ENCODE peak calls at places on chromosomes 4 and X, in seven cellular contexts. C is H9, A is neuronal stem cell, B is H1, Q is mesendoderm, O is trophoblast cell, W is mesenchymal stem cell. Z is an unnamed sample.

GRCh38 chrX:9704876-9705465 is 60.7 kb downstream of the GPR143 start:
- DNase-seq in C (no peak), A (no peak), W (no peak), Q (no peak), B (no peak), O (no peak), Z (no peak)

GRCh38 chrX:108199691-108200090 is 108.1 kb downstream of the ATG4A start:
- DNase-seq in W (peak), B (peak), O (peak), C (no peak), Q (peak), A (no peak), Z (peak)

GRCh38 chr4:93788712-93789111 is 39.8 kb upstream of the ATOH1 start:
- DNase-seq in Q (peak), B (no peak), W (peak), O (peak), C (no peak), A (no peak), Z (peak)

GRCh38 chr4:8538076-8538702 is 42.0 kb upstream of the GPR78 start:
- DNase-seq in A (no peak), B (no peak), Q (no peak), O (no peak), W (no peak), C (no peak), Z (no peak)

GRCh38 chr4:66160606-66161005 is 490.3 kb upstream of the EPHA5 start:
- DNase-seq in W (peak), A (no peak), B (no peak), Q (no peak), O (no peak), C (no peak), Z (no peak)

GRCh38 chr4:185719493-185719843 is 92.5 kb downstream of the SORBS2 start:
- DNase-seq in A (no peak), O (no peak), Q (no peak), B (no peak), C (no peak), W (no peak), Z (no peak)

GRCh38 chr4:38449506-38450174 is 214.4 kb upstream of the KLF3 start:
- DNase-seq in A (no peak), O (peak), W (no peak), C (peak), B (no peak), Q (peak), Z (peak)

GRCh38 chr4:108851346-108851745 is 88.5 kb upstream of the ETNPPL start:
- DNase-seq in O (no peak), A (no peak), B (no peak), C (no peak), W (no peak), Q (no peak), Z (peak)

GRCh38 chr4:144179152-144179739 is 38.7 kb upstream of the GYPA start:
- DNase-seq in Q (peak), W (no peak), O (peak), A (no peak), C (no peak), B (no peak), Z (no peak)

GRCh38 chrX:13319953-13320352 is at the start of gene ATXN3L:
- DNase-seq in C (no peak), O (no peak), A (no peak), W (no peak), B (no peak), Q (no peak), Z (no peak)

GRCh38 chr4:149465941-149466340 is 349.7 kb downstream of the IQCM start:
- DNase-seq in B (no peak), Q (no peak), A (no peak), O (peak), W (no peak), C (no peak), Z (peak)

GRCh38 chr4:90950385-90950841 is 823.2 kb downstream of the CCSER1 start:
- DNase-seq in W (peak), A (no peak), C (no peak), Q (peak), O (no peak), B (no peak), Z (no peak)

GRCh38 chr4:20603671-20604313 is 96.5 kb upstream of the PACRGL start:
- DNase-seq in Q (no peak), B (no peak), W (peak), O (peak), A (no peak), C (no peak), Z (peak)

GRCh38 chr4:122772311-122772710 is 39.8 kb downstream of the BBS12 start:
- DNase-seq in B (no peak), O (no peak), W (no peak), Q (no peak), A (no peak), C (no peak), Z (peak)

GRCh38 chrX:105999294-105999693 is 39.2 kb downstream of the SERPINA7 start:
- DNase-seq in B (no peak), A (no peak), W (no peak), O (peak), C (no peak), Q (no peak), Z (no peak)

GRCh38 chrX:151478052-151478451 is 81.0 kb downstream of the VMA21 start:
- DNase-seq in O (no peak), C (no peak), B (no peak), W (no peak), A (no peak), Q (no peak), Z (no peak)

GRCh38 chr4:153451931-153452660 is 14.1 kb upstream of the TMEM131L start:
- DNase-seq in B (peak), Q (peak), A (no peak), C (peak), W (peak), O (no peak), Z (no peak)

DNA sequence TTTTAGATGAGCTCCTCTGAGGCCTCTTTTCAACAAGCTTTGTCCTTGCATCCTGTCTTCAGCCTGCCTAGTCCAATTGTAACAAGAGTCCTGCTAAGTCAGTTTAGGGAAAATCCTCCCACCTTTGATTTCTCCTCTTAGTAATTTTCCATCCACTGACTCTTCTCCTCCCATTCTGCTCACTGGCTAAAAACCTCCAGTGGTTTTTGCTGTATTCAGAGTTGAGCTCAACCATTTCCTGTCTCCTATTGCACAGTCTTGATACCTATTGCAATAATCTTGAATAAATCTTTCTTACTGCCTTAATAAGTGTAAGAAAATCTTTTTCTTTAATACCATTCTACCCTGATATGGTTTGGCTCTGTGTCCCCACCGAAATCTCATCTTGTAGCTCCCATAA is 117.8 kb upstream of the ENPP6 start:
- DNase-seq in B (no peak), W (no peak), C (no peak), O (no peak), Q (no peak), A (no peak), Z (peak)
- H2BK120ac ChIP-seq in B (no peak), W (no peak), C (no peak), O (no peak), Q (no peak), A (no peak), Z (no peak)

GRCh38 chr4:1154523-1155182 is 17.7 kb downstream of the SPON2 start:
- DNase-seq in O (no peak), A (no peak), Q (no peak), W (peak), B (no peak), C (no peak), Z (peak)
- H3K4me2 ChIP-seq in O (no peak), A (no peak), Q (no peak), W (no peak), B (no peak), C (no peak), Z (no peak)

GRCh38 chr4:71692198-71692597 is 91.7 kb downstream of the GC start:
- DNase-seq in Q (no peak), B (no peak), W (no peak), A (no peak), O (no peak), C (no peak), Z (no peak)

GRCh38 chr4:71691416-71692073 is 92.3 kb downstream of the GC start:
- DNase-seq in B (no peak), W (no peak), A (no peak), Q (no peak), O (no peak), C (no peak), Z (no peak)

GRCh38 chr4:71697031-71697430 is 86.8 kb downstream of the GC start:
- DNase-seq in A (no peak), Q (peak), B (no peak), C (no peak), O (peak), W (no peak), Z (no peak)

GRCh38 chr4:71692963-71693362 is 90.9 kb downstream of the GC start:
- DNase-seq in C (no peak), Q (no peak), A (no peak), B (no peak), W (no peak), O (no peak), Z (no peak)

GRCh38 chr4:71694946-71695345 is 88.9 kb downstream of the GC start:
- DNase-seq in A (no peak), Q (no peak), W (no peak), O (peak), B (no peak), C (no peak), Z (no peak)
- H2BK120ac ChIP-seq in A (no peak), Q (no peak), W (no peak), O (no peak), B (no peak), C (no peak), Z (no peak)

GRCh38 chrX:11577603-11578002 is 88.1 kb downstream of the ARHGAP6 start:
- DNase-seq in A (no peak), B (no peak), C (no peak), O (no peak), Q (no peak), W (no peak), Z (no peak)
- H3K4me2 ChIP-seq in A (no peak), B (no peak), C (no peak), O (no peak), Q (no peak), W (no peak), Z (no peak)

DNA sequence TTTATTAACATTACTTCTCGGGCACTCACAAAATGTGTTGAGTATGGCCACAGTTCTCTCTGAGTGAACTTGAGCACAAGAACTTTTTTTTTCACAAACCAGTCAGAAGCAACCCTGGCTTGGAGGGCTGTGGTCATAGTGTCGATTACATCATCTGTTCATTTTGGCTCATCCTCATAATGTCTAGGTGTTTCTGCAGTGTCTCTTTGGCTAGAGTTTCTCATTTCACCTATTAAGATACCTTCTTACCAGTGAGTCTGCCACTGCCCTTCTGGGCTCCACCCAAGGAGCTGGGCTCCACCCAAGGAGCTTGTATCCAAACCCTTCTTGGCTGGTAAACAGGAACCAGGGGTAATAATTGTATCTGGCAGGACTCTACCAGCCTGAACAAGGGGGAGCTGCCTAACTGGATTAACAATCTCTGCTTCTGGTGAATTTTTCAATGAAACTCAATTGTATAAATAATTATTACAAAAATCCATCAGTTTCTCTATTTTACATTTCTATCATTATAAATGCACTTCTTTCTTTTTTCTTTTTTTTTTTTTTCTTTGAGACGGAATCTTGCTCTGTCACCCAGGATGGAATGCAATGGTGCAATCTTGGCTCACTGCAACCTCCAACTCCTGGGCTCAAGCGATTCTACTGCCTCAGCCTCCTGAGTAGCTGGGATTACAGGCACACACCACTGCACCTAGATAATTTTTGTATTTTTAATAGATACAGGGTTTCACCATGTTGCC is 667.7 kb upstream of the SLIT2 start:
- DNase-seq in B (no peak), O (peak), Q (no peak), A (no peak), W (no peak), C (no peak), Z (no peak)
- H2BK120ac ChIP-seq in B (no peak), O (no peak), Q (no peak), A (no peak), W (no peak), C (no peak), Z (no peak)

GRCh38 chr4:82988323-82988832 is 22.2 kb downstream of the LIN54 start:
- DNase-seq in B (no peak), O (no peak), C (no peak), Q (no peak), A (no peak), W (peak), Z (peak)
- H3K4me2 ChIP-seq in B (no peak), O (no peak), C (no peak), Q (no peak), A (no peak), W (no peak), Z (no peak)